ENCODE peak calls at places on chromosomes 16 and 17, in eight cellular contexts. D is PC-9; A is heart right ventricle; T is fibroblast of lung; V is transverse colon; O is CD8-positive, alpha-beta memory T cell; I is IMR-90; Y is neuronal stem cell. F is an unnamed sample. For H3K36me3, the result is how much of the 10 kb centered on the place peaks cover.

GRCh38 chr17:66814570-66814969 is 20.3 kb upstream of the CACNG5 start:
- DNase-seq in D (no peak), A (no peak), T (no peak), V (no peak), O (no peak), I (no peak), Y (no peak), F (no peak)

GRCh38 chr17:66373944-66374817 is 71.8 kb downstream of the PRKCA start:
- DNase-seq in D (no peak), A (peak), T (peak), V (peak), O (peak), I (no peak), Y (no peak), F (peak)

GRCh38 chr17:21677911-21678310 is 14.4 kb upstream of the KCNJ18 start:
- DNase-seq in D (no peak), A (no peak), T (no peak), V (no peak), O (no peak), I (no peak), Y (no peak), F (no peak)

GRCh38 chr17:75693500-75694481 is 26.7 kb downstream of the SAP30BP start:
- DNase-seq in D (no peak), A (peak), T (peak), V (peak), O (no peak), I (peak), Y (peak), F (no peak)

GRCh38 chr17:79223953-79224352 is 149.3 kb downstream of the ENGASE start:
- DNase-seq in D (no peak), A (no peak), T (no peak), V (no peak), O (no peak), I (no peak), Y (no peak), F (no peak)

GRCh38 chr16:23694707-23695373 is 16.2 kb downstream of the PLK1 start:
- DNase-seq in D (no peak), A (no peak), T (peak), V (no peak), O (no peak), I (peak), Y (peak), F (no peak)

GRCh38 chr16:16025214-16025968 is 76.0 kb downstream of the ABCC1 start:
- DNase-seq in D (no peak), A (peak), T (peak), V (no peak), O (peak), I (peak), Y (no peak), F (peak)

GRCh38 chr17:12959441-12959840 is 58.4 kb downstream of the ELAC2 start:
- DNase-seq in D (no peak), A (no peak), T (peak), V (no peak), O (no peak), I (peak), Y (no peak), F (no peak)

GRCh38 chr17:1485311-1485747 is 7.2 kb downstream of the MYO1C start:
- DNase-seq in D (no peak), A (peak), T (peak), V (peak), O (no peak), I (no peak), Y (peak), F (no peak)

GRCh38 chr17:2250140-2251095 is 53.2 kb downstream of the SMG6 start:
- DNase-seq in D (no peak), A (no peak), T (no peak), V (no peak), O (peak), I (peak), Y (no peak), F (no peak)

GRCh38 chr17:74960739-74961342 is 11.7 kb downstream of the HID1 start:
- DNase-seq in D (no peak), A (no peak), T (peak), V (peak), O (peak), I (peak), Y (no peak), F (peak)

GRCh38 chr16:68100504-68100903 is 15.3 kb downstream of the NFATC3 start:
- DNase-seq in D (no peak), A (no peak), T (no peak), V (no peak), O (no peak), I (no peak), Y (no peak), F (no peak)

GRCh38 chr17:51555153-51555552 is 294.8 kb downstream of the UTP18 start:
- DNase-seq in D (no peak), A (no peak), T (no peak), V (no peak), O (no peak), I (no peak), Y (no peak), F (no peak)

GRCh38 chr16:87635541-87636049 is 33.3 kb downstream of the JPH3 start:
- DNase-seq in D (no peak), A (peak), T (peak), V (peak), O (peak), I (peak), Y (peak), F (peak)

GRCh38 chr17:69945698-69946185 is 129.3 kb upstream of the KCNJ16 start:
- DNase-seq in D (no peak), A (peak), T (no peak), V (no peak), O (no peak), I (peak), Y (no peak), F (no peak)

GRCh38 chr17:9470171-9470570 is 105.4 kb downstream of the STX8 start:
- DNase-seq in D (no peak), A (no peak), T (no peak), V (no peak), O (peak), I (no peak), Y (no peak), F (no peak)

GRCh38 chr17:50129946-50130777 is at the start of gene SAMD14:
- DNase-seq in D (no peak), A (no peak), T (no peak), V (no peak), O (peak), I (peak), Y (no peak), F (no peak)

GRCh38 chr17:19897901-19898300 is 30.2 kb upstream of the ULK2 start:
- DNase-seq in D (peak), A (no peak), T (peak), V (no peak), O (no peak), I (peak), Y (no peak), F (no peak)

GRCh38 chr17:61580502-61580901 is 10.5 kb downstream of the NACA2 start:
- DNase-seq in D (no peak), A (no peak), T (no peak), V (no peak), O (no peak), I (no peak), Y (no peak), F (no peak)

GRCh38 chr17:32267690-32268205 is 2.1 kb downstream of the RHBDL3 start:
- DNase-seq in D (no peak), A (no peak), T (no peak), V (no peak), O (no peak), I (no peak), Y (no peak), F (no peak)

GRCh38 chr17:76515291-76515949 is 14.2 kb upstream of the RHBDF2 start:
- DNase-seq in D (no peak), A (peak), T (peak), V (peak), O (peak), I (peak), Y (no peak), F (peak)

GRCh38 chr17:21301593-21302550 is 17.4 kb downstream of the MAP2K3 start:
- DNase-seq in D (no peak), A (no peak), T (no peak), V (no peak), O (no peak), I (no peak), Y (no peak), F (no peak)

GRCh38 chr16:82684246-82684645 is 57.5 kb downstream of the CDH13 start:
- DNase-seq in D (no peak), A (no peak), T (no peak), V (no peak), O (no peak), I (peak), Y (no peak), F (no peak)

GRCh38 chr16:16158741-16159374 is 64.4 kb downstream of the ABCC6 start:
- DNase-seq in D (peak), A (no peak), T (peak), V (no peak), O (no peak), I (peak), Y (no peak), F (no peak)

GRCh38 chr17:9890124-9890523 is 14.9 kb downstream of the RCVRN start:
- DNase-seq in D (no peak), A (no peak), T (no peak), V (no peak), O (no peak), I (no peak), Y (peak), F (no peak)

GRCh38 chr17:57366558-57367351 is 110.4 kb downstream of the MSI2 start:
- DNase-seq in D (no peak), A (no peak), T (no peak), V (no peak), O (no peak), I (no peak), Y (no peak), F (no peak)

GRCh38 chr16:67868290-67868689 is 4.6 kb upstream of the EDC4 start:
- DNase-seq in D (no peak), A (no peak), T (no peak), V (no peak), O (no peak), I (no peak), Y (no peak), F (no peak)

GRCh38 chr17:76716146-76716833 is 5.5 kb upstream of the MXRA7 start:
- DNase-seq in D (no peak), A (no peak), T (peak), V (no peak), O (peak), I (peak), Y (no peak), F (no peak)

GRCh38 chr17:63366238-63366561 is 79.9 kb downstream of the CYB561 start:
- DNase-seq in D (no peak), A (no peak), T (no peak), V (no peak), O (no peak), I (no peak), Y (no peak), F (no peak)

GRCh38 chr16:69166221-69166833 is 20.6 kb upstream of the SNTB2 start:
- DNase-seq in D (no peak), A (no peak), T (peak), V (no peak), O (peak), I (peak), Y (no peak), F (peak)

GRCh38 chr16:49491111-49491670 is 117.6 kb downstream of the C16orf78 start:
- DNase-seq in D (no peak), A (no peak), T (no peak), V (no peak), O (no peak), I (no peak), Y (peak), F (no peak)

GRCh38 chr17:42618442-42619150 is 9.1 kb downstream of the TUBG1 start:
- DNase-seq in D (peak), A (peak), T (peak), V (peak), O (no peak), I (no peak), Y (no peak), F (no peak)

GRCh38 chr17:78072961-78073360 is 55.6 kb downstream of the TMC6 start:
- DNase-seq in D (no peak), A (no peak), T (no peak), V (no peak), O (no peak), I (no peak), Y (no peak), F (no peak)
- H3K36me3 ChIP-seq in D (under half), A (half or more), T (under half), V (under half), O (half or more), I (under half), Y (under half), F (under half)

DNA sequence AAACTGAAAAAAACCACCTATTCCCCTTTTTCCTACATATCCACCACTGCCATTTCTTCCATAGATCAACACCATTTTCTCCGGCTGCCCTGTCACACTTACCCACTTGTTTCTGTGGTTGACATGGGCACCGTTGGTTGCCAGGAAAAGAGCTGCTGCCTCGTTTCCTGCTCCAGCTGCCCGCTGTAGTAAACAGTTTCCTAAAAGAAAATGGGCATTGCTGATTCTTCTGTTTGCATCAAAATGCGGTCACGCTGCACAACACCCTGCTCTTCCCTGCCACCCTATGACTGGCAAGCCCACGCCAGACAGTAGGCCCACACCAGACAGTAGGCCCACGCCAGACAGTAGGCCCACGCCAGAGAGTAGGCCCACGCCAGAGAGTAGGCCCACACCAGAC is 46.3 kb downstream of the CYB5D2 start:
- DNase-seq in D (no peak), A (no peak), T (no peak), V (no peak), O (no peak), I (no peak), Y (no peak), F (no peak)
- H3K27ac ChIP-seq in D (no peak), A (no peak), T (no peak), V (no peak), O (no peak), I (no peak), Y (no peak), F (peak)

DNA sequence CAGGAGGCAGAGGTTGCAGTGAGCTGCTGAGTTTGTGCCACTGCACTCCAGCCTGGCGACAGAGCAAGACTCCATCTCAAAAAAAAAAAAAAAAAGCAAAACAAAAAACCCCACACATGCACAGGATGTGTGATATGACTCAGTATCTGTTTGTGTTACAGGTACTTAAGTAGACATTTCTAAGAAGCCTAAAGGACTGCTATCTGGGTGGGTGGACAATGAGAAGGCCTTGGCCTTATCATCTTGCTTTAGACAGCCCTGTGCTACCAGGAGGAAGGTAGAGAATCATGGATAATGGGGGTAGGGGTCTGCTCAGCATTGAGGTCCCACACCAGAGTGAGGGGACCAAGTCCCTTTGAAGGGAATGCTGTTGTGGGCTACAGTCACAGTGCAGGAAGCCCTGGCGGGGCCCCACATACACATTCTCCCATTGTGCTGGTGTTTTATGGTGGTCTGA is 26.7 kb downstream of the PLD6 start:
- DNase-seq in D (no peak), A (no peak), T (no peak), V (no peak), O (peak), I (peak), Y (no peak), F (peak)
- H3K36me3 ChIP-seq in D (half or more), A (half or more), T (under half), V (under half), O (under half), I (half or more), Y (under half), F (under half)

GRCh38 chr17:37488009-37488604 is 1.6 kb upstream of the DUSP14 start:
- DNase-seq in D (peak), A (peak), T (peak), V (no peak), O (no peak), I (peak), Y (no peak), F (no peak)
- H3K27ac ChIP-seq in D (peak), A (peak), T (peak), V (peak), O (peak), I (peak), Y (no peak), F (no peak)

GRCh38 chr16:19507882-19508281 is 14.0 kb downstream of the GDE1 start:
- DNase-seq in D (peak), A (no peak), T (no peak), V (no peak), O (no peak), I (no peak), Y (no peak), F (no peak)

GRCh38 chr16:19517424-19518089 is 4.3 kb downstream of the GDE1 start:
- DNase-seq in D (peak), A (no peak), T (peak), V (no peak), O (no peak), I (peak), Y (no peak), F (no peak)

GRCh38 chr16:19513377-19514053 is 8.4 kb downstream of the GDE1 start:
- DNase-seq in D (peak), A (no peak), T (peak), V (no peak), O (no peak), I (peak), Y (no peak), F (no peak)

GRCh38 chr16:19515765-19516164 is 6.1 kb downstream of the GDE1 start:
- DNase-seq in D (no peak), A (no peak), T (no peak), V (no peak), O (no peak), I (peak), Y (no peak), F (no peak)

DNA sequence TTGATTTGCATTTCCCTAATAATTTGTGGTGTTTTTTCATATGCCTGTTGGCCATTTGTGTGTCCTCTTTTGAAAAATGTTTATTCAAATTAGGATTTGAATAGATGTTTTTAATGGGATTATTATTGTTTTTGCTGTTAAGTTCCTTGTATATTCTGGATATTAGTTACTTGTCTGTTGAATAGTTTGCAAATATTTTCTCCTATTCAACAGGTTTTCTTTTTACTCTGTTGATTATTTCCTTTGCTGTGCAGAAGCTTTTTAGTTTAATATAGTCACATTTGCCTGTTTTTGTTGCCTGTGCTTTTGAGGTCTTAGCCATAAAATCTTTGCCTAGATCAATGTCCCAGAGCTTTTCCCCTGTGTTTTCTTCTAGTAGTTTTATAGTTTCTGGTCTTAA is 9.6 kb downstream of the GDE1 start:
- DNase-seq in D (no peak), A (no peak), T (no peak), V (no peak), O (no peak), I (no peak), Y (no peak), F (no peak)
- H3K36me3 ChIP-seq in D (half or more), A (under half), T (under half), V (under half), O (under half), I (under half), Y (under half), F (under half)

GRCh38 chr16:72013888-72014538 is 5.5 kb downstream of the DHODH start:
- DNase-seq in D (no peak), A (peak), T (no peak), V (no peak), O (no peak), I (no peak), Y (no peak), F (no peak)

GRCh38 chr16:72013389-72013788 is 4.8 kb downstream of the DHODH start:
- DNase-seq in D (peak), A (no peak), T (no peak), V (no peak), O (peak), I (peak), Y (no peak), F (no peak)

GRCh38 chr16:72012607-72013006 is 4.1 kb downstream of the DHODH start:
- DNase-seq in D (no peak), A (no peak), T (no peak), V (no peak), O (no peak), I (no peak), Y (no peak), F (no peak)

GRCh38 chr16:72015124-72015523 is 6.6 kb downstream of the DHODH start:
- DNase-seq in D (no peak), A (no peak), T (no peak), V (no peak), O (no peak), I (no peak), Y (no peak), F (no peak)

GRCh38 chr16:72014675-72015074 is 6.1 kb downstream of the DHODH start:
- DNase-seq in D (no peak), A (no peak), T (no peak), V (no peak), O (no peak), I (no peak), Y (no peak), F (no peak)
- H3K27ac ChIP-seq in D (no peak), A (peak), T (no peak), V (no peak), O (no peak), I (no peak), Y (no peak), F (no peak)

GRCh38 chr17:48925991-48926342 is 17.8 kb downstream of the UBE2Z start:
- DNase-seq in D (no peak), A (no peak), T (no peak), V (no peak), O (no peak), I (no peak), Y (no peak), F (no peak)

GRCh38 chr17:48927978-48928716 is 16.5 kb downstream of the SNF8 start:
- DNase-seq in D (no peak), A (no peak), T (no peak), V (no peak), O (no peak), I (no peak), Y (no peak), F (no peak)

GRCh38 chr17:48928876-48929811 is 15.5 kb downstream of the SNF8 start:
- DNase-seq in D (no peak), A (no peak), T (peak), V (no peak), O (no peak), I (no peak), Y (no peak), F (no peak)

GRCh38 chr17:48929812-48930165 is 14.9 kb downstream of the SNF8 start:
- DNase-seq in D (no peak), A (no peak), T (no peak), V (no peak), O (no peak), I (no peak), Y (no peak), F (no peak)

DNA sequence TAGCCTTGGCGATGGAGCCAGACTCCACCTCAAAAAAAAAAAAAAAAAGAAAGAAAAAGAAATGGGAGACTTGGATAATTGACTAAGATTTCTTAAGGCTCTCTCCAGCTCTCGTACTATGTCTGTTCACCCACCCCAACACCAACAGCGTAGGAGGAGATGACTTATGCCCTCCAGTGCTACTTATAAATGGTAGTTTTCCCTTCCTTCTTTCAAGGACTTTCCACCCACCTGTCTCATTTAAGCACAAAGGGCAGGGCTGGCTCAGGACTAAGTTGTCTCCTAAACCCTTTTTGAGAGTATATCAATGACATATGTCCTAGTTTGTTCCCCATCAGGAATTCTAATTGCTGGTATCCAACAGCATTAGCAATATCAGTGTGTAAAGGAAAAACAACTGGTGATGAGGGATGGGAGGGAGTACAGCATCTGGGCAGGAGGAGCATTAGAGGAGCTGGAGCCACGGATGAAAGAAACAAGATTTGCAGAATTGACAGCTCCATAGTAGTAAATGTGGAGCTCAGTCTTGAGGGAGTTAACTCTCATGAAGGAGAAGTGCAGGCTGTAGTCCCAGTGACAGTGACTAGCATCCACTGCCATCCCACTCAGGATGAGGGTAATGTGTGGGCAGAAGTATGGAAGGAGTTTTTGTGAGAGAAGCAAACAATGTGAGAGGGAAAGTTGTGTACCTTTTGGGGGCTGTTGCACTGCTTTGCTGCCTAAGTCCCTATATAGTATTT is 17.2 kb downstream of the UBE2Z start:
- DNase-seq in D (no peak), A (no peak), T (no peak), V (no peak), O (no peak), I (no peak), Y (no peak), F (no peak)
- H3K36me3 ChIP-seq in D (half or more), A (half or more), T (under half), V (half or more), O (half or more), I (half or more), Y (half or more), F (half or more)

F was measured in naive thymus-derived CD4-positive, alpha-beta T cell.